ENCODE peak calls at places on chromosome X, in five cellular contexts. P, I, S, G and N are unnamed samples.

GRCh38 chrX:42396136-42396535 is 381.8 kb downstream of the PPP1R2C start:
- DNase-seq in G (no peak), S (no peak), P (no peak), I (no peak), N (no peak)

GRCh38 chrX:153245288-153245731 is 66.2 kb downstream of the MAGEA1 start:
- DNase-seq in I (no peak), S (no peak), P (no peak), G (no peak), N (peak)

GRCh38 chrX:18893536-18893935 is 90.4 kb downstream of the PHKA2 start:
- DNase-seq in P (no peak), G (no peak), S (no peak), I (no peak), N (no peak)

GRCh38 chrX:87528487-87528886 is 10.9 kb downstream of the KLHL4 start:
- DNase-seq in P (no peak), G (no peak), I (no peak), S (no peak), N (no peak)

GRCh38 chrX:100695302-100695701 is 36.6 kb downstream of the SYTL4 start:
- DNase-seq in S (no peak), G (no peak), I (no peak), P (no peak), N (no peak)

GRCh38 chrX:56765816-56766553 is 36.9 kb downstream of the NBDY start:
- DNase-seq in P (no peak), I (no peak), S (no peak), G (no peak), N (no peak)

GRCh38 chrX:17826609-17827496 is 34.2 kb downstream of the RAI2 start:
- DNase-seq in G (no peak), P (no peak), S (no peak), I (no peak), N (peak)

GRCh38 chrX:42732506-42732905 is 45.5 kb downstream of the PPP1R2C start:
- DNase-seq in S (peak), P (no peak), G (no peak), I (peak), N (no peak)

GRCh38 chrX:1002611-1003010 is 209.8 kb downstream of the CRLF2 start:
- DNase-seq in S (no peak), G (no peak), P (no peak), I (no peak), N (no peak)

GRCh38 chrX:29903365-29903764 is 312.0 kb upstream of the MAGEB2 start:
- DNase-seq in I (no peak), P (no peak), G (no peak), S (no peak), N (no peak)
- TF ChIP-seq CTCF in I (peak), P (peak), G (no peak), S (no peak), N (peak)

GRCh38 chrX:150643958-150644357 is 49.2 kb upstream of the MTMR1 start:
- DNase-seq in I (no peak), P (no peak), S (no peak), G (no peak), N (no peak)
- H3K27ac ChIP-seq in I (no peak), P (no peak), S (no peak), G (no peak), N (no peak)

DNA sequence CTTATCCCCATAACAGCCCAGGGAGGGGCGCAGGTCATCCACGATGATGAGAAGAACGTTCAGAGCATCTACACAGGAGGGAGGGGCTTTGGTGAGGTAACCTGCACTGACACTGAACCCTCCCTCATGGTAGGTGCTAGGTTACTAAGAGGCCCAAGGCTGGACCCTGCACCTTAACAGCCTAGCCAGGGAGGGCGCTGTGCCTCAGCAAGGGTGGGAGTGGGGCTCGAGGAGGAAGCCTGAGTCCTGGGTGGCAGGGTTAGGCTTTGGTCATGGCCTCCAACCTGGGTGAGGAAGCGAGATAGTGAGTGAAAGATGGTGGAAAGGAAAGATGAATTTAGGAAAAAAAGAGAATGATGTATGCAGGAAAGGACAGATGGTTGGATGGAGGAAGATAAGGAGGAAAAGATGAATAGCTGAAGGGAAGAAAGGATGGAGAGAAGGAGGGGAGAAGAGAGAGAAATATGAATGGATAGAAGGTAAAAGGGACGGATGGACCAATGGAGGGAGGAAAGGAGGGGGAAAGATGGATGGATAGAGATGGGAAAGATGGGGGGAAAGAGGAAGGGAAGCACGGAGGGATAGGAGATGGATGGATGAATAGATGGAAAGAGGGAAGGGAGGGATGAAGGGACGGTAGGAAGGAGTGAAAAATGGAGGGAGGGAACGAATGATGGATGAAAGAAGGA is 736 bp downstream of the IDS start:
- DNase-seq in P (no peak), S (peak), G (no peak), I (no peak), N (no peak)
- TF ChIP-seq CTCF in P (no peak), S (no peak), G (no peak), I (no peak), N (peak)

DNA sequence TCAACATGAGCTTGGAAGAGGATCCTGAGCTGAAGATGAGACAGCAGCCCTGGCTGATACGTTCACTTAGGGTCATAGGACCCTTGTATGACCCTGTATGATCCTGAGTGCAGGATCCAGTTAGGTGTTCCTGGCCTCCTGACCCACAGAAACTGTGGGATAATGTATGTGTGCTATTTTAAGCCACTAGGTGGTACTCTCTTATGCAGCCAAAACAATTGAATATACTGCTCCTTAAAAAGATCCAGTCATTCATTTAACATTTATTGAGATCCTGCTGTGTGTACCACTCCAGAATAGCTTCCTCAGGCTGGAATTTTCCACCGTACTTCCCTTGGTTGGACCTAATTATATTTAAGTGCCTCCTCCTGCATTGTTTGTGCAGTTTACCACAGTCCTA is 167.1 kb downstream of the AMELX start:
- DNase-seq in S (no peak), I (no peak), P (no peak), G (no peak), N (no peak)
- H3K27ac ChIP-seq in S (no peak), I (no peak), P (no peak), G (no peak), N (no peak)

GRCh38 chrX:15930585-15930984 is 76.0 kb upstream of the AP1S2 start:
- DNase-seq in P (peak), S (no peak), G (no peak), I (peak), N (no peak)
- TF ChIP-seq CTCF in P (peak), S (no peak), G (peak), I (peak), N (peak)